ENCODE peak calls at places on chromosome 3, in seven cellular contexts. One of them, this sample, is unnamed. For H3K27me3 and H3K4me1, the result is how much of the 10 kb centered on the place peaks cover.

GRCh38 chr3:109442531-109442930 is 105.2 kb upstream of the DPPA4 start:
- DNase-seq in stomach: no peak
- DNase-seq in astrocyte: no peak
- DNase-seq in heart right ventricle: no peak
- DNase-seq in suprapubic skin: no peak
- DNase-seq in right atrium auricular region: no peak
- DNase-seq in lower lobe of right lung: no peak
- DNase-seq in this sample: no peak

GRCh38 chr3:127288921-127289645 is 1.2 kb upstream of the PRR20G start:
- DNase-seq in stomach: no peak
- DNase-seq in astrocyte: no peak
- DNase-seq in heart right ventricle: no peak
- DNase-seq in suprapubic skin: no peak
- DNase-seq in right atrium auricular region: no peak
- DNase-seq in lower lobe of right lung: no peak
- DNase-seq in this sample: no peak

GRCh38 chr3:106030620-106030945 is 161.8 kb upstream of the CBLB start:
- DNase-seq in stomach: no peak
- DNase-seq in astrocyte: peak
- DNase-seq in heart right ventricle: no peak
- DNase-seq in suprapubic skin: no peak
- DNase-seq in right atrium auricular region: no peak
- DNase-seq in lower lobe of right lung: no peak
- DNase-seq in this sample: no peak

GRCh38 chr3:161821591-161821990 is 325.0 kb downstream of the OTOL1 start:
- DNase-seq in stomach: no peak
- DNase-seq in astrocyte: no peak
- DNase-seq in heart right ventricle: no peak
- DNase-seq in suprapubic skin: no peak
- DNase-seq in right atrium auricular region: no peak
- DNase-seq in lower lobe of right lung: no peak
- DNase-seq in this sample: no peak

GRCh38 chr3:47239929-47240328 is 42.7 kb downstream of the KIF9 start:
- DNase-seq in stomach: no peak
- DNase-seq in astrocyte: no peak
- DNase-seq in heart right ventricle: no peak
- DNase-seq in suprapubic skin: no peak
- DNase-seq in right atrium auricular region: no peak
- DNase-seq in lower lobe of right lung: peak
- DNase-seq in this sample: no peak

GRCh38 chr3:127450331-127450730 is 140.2 kb downstream of the TPRA1 start:
- DNase-seq in stomach: peak
- DNase-seq in astrocyte: no peak
- DNase-seq in heart right ventricle: no peak
- DNase-seq in suprapubic skin: peak
- DNase-seq in right atrium auricular region: no peak
- DNase-seq in lower lobe of right lung: peak
- DNase-seq in this sample: peak

GRCh38 chr3:121870710-121871109 is 23.5 kb upstream of the SLC15A2 start:
- DNase-seq in stomach: no peak
- DNase-seq in astrocyte: no peak
- DNase-seq in heart right ventricle: no peak
- DNase-seq in suprapubic skin: no peak
- DNase-seq in right atrium auricular region: no peak
- DNase-seq in lower lobe of right lung: no peak
- DNase-seq in this sample: no peak

GRCh38 chr3:169600732-169601131 is 62.8 kb downstream of the MECOM start:
- DNase-seq in stomach: no peak
- DNase-seq in astrocyte: no peak
- DNase-seq in heart right ventricle: no peak
- DNase-seq in suprapubic skin: no peak
- DNase-seq in right atrium auricular region: no peak
- DNase-seq in lower lobe of right lung: no peak
- DNase-seq in this sample: no peak

GRCh38 chr3:12437223-12437605 is 47.1 kb upstream of the TSEN2 start:
- DNase-seq in stomach: no peak
- DNase-seq in astrocyte: no peak
- DNase-seq in heart right ventricle: no peak
- DNase-seq in suprapubic skin: no peak
- DNase-seq in right atrium auricular region: peak
- DNase-seq in lower lobe of right lung: no peak
- DNase-seq in this sample: no peak

GRCh38 chr3:72683068-72683467 is 165.2 kb downstream of the SHQ1 start:
- DNase-seq in stomach: no peak
- DNase-seq in astrocyte: no peak
- DNase-seq in heart right ventricle: no peak
- DNase-seq in suprapubic skin: no peak
- DNase-seq in right atrium auricular region: no peak
- DNase-seq in lower lobe of right lung: no peak
- DNase-seq in this sample: no peak

GRCh38 chr3:51538115-51538458 is 432 bp upstream of the RAD54L2 start:
- DNase-seq in stomach: no peak
- DNase-seq in astrocyte: peak
- DNase-seq in heart right ventricle: no peak
- DNase-seq in suprapubic skin: no peak
- DNase-seq in right atrium auricular region: no peak
- DNase-seq in lower lobe of right lung: no peak
- DNase-seq in this sample: no peak

GRCh38 chr3:153232737-153233330 is 70.8 kb downstream of the RAP2B start:
- DNase-seq in stomach: no peak
- DNase-seq in astrocyte: peak
- DNase-seq in heart right ventricle: no peak
- DNase-seq in suprapubic skin: no peak
- DNase-seq in right atrium auricular region: no peak
- DNase-seq in lower lobe of right lung: no peak
- DNase-seq in this sample: no peak

GRCh38 chr3:69776926-69777581 is 37.8 kb downstream of the MITF start:
- DNase-seq in stomach: no peak
- DNase-seq in astrocyte: no peak
- DNase-seq in heart right ventricle: no peak
- DNase-seq in suprapubic skin: no peak
- DNase-seq in right atrium auricular region: no peak
- DNase-seq in lower lobe of right lung: no peak
- DNase-seq in this sample: no peak

GRCh38 chr3:126753191-126754160 is 49.4 kb downstream of the CHCHD6 start:
- DNase-seq in stomach: no peak
- DNase-seq in astrocyte: peak
- DNase-seq in heart right ventricle: no peak
- DNase-seq in suprapubic skin: no peak
- DNase-seq in right atrium auricular region: no peak
- DNase-seq in lower lobe of right lung: peak
- DNase-seq in this sample: peak

GRCh38 chr3:138950701-138951100 is 3.7 kb downstream of the FOXL2NB start:
- DNase-seq in stomach: no peak
- DNase-seq in astrocyte: no peak
- DNase-seq in heart right ventricle: no peak
- DNase-seq in suprapubic skin: no peak
- DNase-seq in right atrium auricular region: no peak
- DNase-seq in lower lobe of right lung: no peak
- DNase-seq in this sample: no peak
- H3K27me3 ChIP-seq in stomach: half or more
- H3K27me3 ChIP-seq in astrocyte: half or more
- H3K27me3 ChIP-seq in heart right ventricle: under half
- H3K27me3 ChIP-seq in suprapubic skin: half or more
- H3K27me3 ChIP-seq in right atrium auricular region: under half
- H3K27me3 ChIP-seq in lower lobe of right lung: half or more
- H3K27me3 ChIP-seq in this sample: under half

GRCh38 chr3:48426944-48427629 is 2.8 kb downstream of the PLXNB1 start:
- DNase-seq in stomach: no peak
- DNase-seq in astrocyte: no peak
- DNase-seq in heart right ventricle: no peak
- DNase-seq in suprapubic skin: no peak
- DNase-seq in right atrium auricular region: no peak
- DNase-seq in lower lobe of right lung: no peak
- DNase-seq in this sample: no peak

GRCh38 chr3:48428863-48429415 is 947 bp downstream of the PLXNB1 start:
- DNase-seq in stomach: peak
- DNase-seq in astrocyte: no peak
- DNase-seq in heart right ventricle: peak
- DNase-seq in suprapubic skin: no peak
- DNase-seq in right atrium auricular region: no peak
- DNase-seq in lower lobe of right lung: peak
- DNase-seq in this sample: peak

GRCh38 chr3:48429416-48430358 is at the start of gene PLXNB1:
- DNase-seq in stomach: peak
- DNase-seq in astrocyte: peak
- DNase-seq in heart right ventricle: peak
- DNase-seq in suprapubic skin: peak
- DNase-seq in right atrium auricular region: peak
- DNase-seq in lower lobe of right lung: peak
- DNase-seq in this sample: peak

GRCh38 chr3:48427630-48427962 is 2.3 kb downstream of the PLXNB1 start:
- DNase-seq in stomach: no peak
- DNase-seq in astrocyte: no peak
- DNase-seq in heart right ventricle: no peak
- DNase-seq in suprapubic skin: no peak
- DNase-seq in right atrium auricular region: no peak
- DNase-seq in lower lobe of right lung: no peak
- DNase-seq in this sample: no peak

GRCh38 chr3:48428088-48428862 is 1.6 kb downstream of the PLXNB1 start:
- DNase-seq in stomach: peak
- DNase-seq in astrocyte: no peak
- DNase-seq in heart right ventricle: no peak
- DNase-seq in suprapubic skin: no peak
- DNase-seq in right atrium auricular region: no peak
- DNase-seq in lower lobe of right lung: peak
- DNase-seq in this sample: peak
- H3K4me3 ChIP-seq in stomach: peak
- H3K4me3 ChIP-seq in astrocyte: peak
- H3K4me3 ChIP-seq in heart right ventricle: peak
- H3K4me3 ChIP-seq in suprapubic skin: peak
- H3K4me3 ChIP-seq in right atrium auricular region: peak
- H3K4me3 ChIP-seq in lower lobe of right lung: peak
- H3K4me3 ChIP-seq in this sample: peak

DNA sequence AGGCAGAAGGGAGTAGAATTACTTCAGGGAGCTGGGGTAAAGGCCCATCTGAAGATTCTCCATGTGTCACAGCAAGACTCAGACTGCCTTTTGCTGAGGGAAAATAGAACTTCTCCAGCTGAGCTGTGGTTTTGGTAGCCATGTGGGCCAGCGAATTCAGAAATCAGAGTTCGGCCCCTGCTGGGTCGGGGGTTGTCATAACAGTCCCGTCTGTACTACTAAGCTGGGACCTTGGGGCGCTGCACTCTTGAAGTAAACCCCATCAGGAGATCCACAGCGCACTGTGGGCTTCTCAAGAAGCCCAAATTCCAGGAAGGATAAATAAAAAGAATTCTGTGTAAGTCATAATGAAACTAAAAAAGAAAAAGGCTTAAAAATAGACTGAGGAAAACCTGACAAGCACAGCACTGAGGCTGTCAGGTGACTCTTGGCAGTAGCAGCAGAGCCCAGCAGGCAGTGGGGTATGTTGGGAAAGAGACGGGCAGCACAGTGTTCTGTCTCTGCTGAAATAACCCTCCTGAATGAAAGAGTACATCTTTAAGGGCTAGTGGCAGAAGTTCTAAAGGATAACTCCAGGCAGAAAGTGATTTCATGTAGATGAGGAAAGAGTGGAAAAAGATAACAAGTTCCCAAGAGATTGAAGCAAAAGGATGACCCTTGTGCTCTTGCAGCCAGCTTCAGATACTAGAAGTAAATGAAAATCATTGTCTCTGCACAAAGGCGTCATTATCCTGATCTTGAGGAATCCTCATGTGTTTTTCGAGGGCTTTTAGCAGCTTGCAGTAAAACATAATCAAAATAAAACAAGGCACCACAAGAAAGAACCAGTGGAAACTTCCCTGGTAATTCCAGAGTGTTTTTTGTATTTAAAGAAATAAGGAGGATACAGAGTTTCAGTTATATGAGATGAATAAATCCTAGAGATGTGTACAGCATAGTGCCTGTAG is 74.5 kb downstream of the RAB7A start:
- DNase-seq in stomach: no peak
- DNase-seq in astrocyte: no peak
- DNase-seq in heart right ventricle: no peak
- DNase-seq in suprapubic skin: no peak
- DNase-seq in right atrium auricular region: no peak
- DNase-seq in lower lobe of right lung: no peak
- DNase-seq in this sample: no peak
- H3K4me1 ChIP-seq in stomach: under half
- H3K4me1 ChIP-seq in astrocyte: under half
- H3K4me1 ChIP-seq in heart right ventricle: half or more
- H3K4me1 ChIP-seq in suprapubic skin: under half
- H3K4me1 ChIP-seq in right atrium auricular region: under half
- H3K4me1 ChIP-seq in lower lobe of right lung: under half
- H3K4me1 ChIP-seq in this sample: under half

DNA sequence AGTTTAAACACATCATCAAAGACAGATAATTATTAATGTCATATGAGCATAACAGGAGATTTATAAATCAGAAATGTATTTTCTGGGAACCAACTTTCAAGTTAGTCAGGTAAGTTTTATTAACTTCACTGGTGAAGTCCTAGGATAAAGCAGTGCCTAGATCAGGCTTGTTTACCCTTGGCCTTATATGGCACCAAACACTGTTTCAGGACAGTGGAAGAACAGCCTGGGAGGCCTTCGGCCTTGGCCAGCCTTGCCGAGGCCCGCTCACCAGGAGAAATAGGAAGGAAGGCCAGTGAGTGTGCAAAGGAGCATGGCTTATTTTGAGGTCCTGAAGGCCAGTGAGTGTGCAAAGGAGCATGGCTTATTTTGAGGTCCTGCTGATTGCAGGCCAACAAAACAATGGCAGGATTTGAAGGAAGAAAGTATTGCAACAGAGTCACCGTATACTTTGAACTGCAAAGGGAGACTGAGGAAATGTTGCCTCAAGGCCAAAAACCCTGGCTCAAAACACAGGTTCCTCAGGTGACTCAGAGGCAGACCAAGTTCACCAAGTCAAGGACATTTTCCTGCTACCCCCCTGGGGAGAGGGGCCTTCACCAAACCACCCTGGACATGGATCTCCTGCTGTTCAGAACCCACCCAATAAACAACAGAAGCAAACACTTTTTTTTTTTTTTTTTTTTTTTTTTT is 174.3 kb downstream of the TP63 start:
- DNase-seq in stomach: no peak
- DNase-seq in astrocyte: no peak
- DNase-seq in heart right ventricle: no peak
- DNase-seq in suprapubic skin: no peak
- DNase-seq in right atrium auricular region: no peak
- DNase-seq in lower lobe of right lung: no peak
- DNase-seq in this sample: peak
- H3K27me3 ChIP-seq in stomach: under half
- H3K27me3 ChIP-seq in astrocyte: under half
- H3K27me3 ChIP-seq in heart right ventricle: under half
- H3K27me3 ChIP-seq in suprapubic skin: under half
- H3K27me3 ChIP-seq in right atrium auricular region: under half
- H3K27me3 ChIP-seq in lower lobe of right lung: under half
- H3K27me3 ChIP-seq in this sample: under half

DNA sequence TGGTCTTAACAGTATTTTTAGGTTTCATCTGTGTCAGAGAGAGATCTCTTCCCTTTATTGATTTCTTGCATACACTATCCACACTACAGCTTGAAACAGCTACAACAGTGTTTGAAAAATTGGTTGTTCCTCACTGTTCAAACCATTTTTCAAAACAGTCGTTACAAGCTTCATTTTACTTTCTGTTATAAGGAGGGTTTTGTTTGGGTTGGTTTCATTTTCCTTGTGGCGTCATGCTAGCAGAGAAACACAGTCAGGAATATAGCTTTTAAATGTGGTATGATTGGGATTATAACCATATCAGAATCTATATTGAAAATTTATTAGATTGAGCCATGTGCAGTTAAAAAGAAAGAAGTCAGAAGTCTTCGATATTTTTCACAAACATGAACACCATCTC is 400.6 kb downstream of the ZBTB20 start:
- DNase-seq in stomach: no peak
- DNase-seq in astrocyte: no peak
- DNase-seq in heart right ventricle: no peak
- DNase-seq in suprapubic skin: no peak
- DNase-seq in right atrium auricular region: no peak
- DNase-seq in lower lobe of right lung: no peak
- DNase-seq in this sample: no peak
- H3K4me3 ChIP-seq in stomach: no peak
- H3K4me3 ChIP-seq in astrocyte: no peak
- H3K4me3 ChIP-seq in heart right ventricle: no peak
- H3K4me3 ChIP-seq in suprapubic skin: peak
- H3K4me3 ChIP-seq in right atrium auricular region: peak
- H3K4me3 ChIP-seq in lower lobe of right lung: peak
- H3K4me3 ChIP-seq in this sample: peak